ENCODE peak calls at places on chromosomes 1 and 21, in ten cellular contexts. One of them, this sample, is unnamed. For H3K27me3, the result is how much of the 10 kb centered on the place peaks cover.

GRCh38 chr1:38000233-38000528 is 5.1 kb downstream of the FHL3 start:
- ATAC-seq in IMR-90: no peak
- ATAC-seq in right lobe of liver: no peak
- ATAC-seq in HepG2: peak
- ATAC-seq in heart left ventricle: no peak
- ATAC-seq in GM12878: no peak
- ATAC-seq in HCT116: peak
- ATAC-seq in upper lobe of left lung: no peak
- ATAC-seq in K562: no peak
- ATAC-seq in gastrocnemius medialis: no peak
- ATAC-seq in this sample: no peak

GRCh38 chr21:42291003-42291750 is 24.0 kb downstream of the TFF3 start:
- ATAC-seq in HCT116: no peak
- ATAC-seq in GM12878: no peak
- ATAC-seq in gastrocnemius medialis: no peak
- ATAC-seq in upper lobe of left lung: peak
- ATAC-seq in right lobe of liver: no peak
- ATAC-seq in heart left ventricle: no peak
- ATAC-seq in HepG2: no peak
- ATAC-seq in K562: peak
- ATAC-seq in IMR-90: no peak
- ATAC-seq in this sample: no peak

GRCh38 chr21:45086342-45086958 is 12.1 kb downstream of the ADARB1 start:
- ATAC-seq in GM12878: no peak
- ATAC-seq in IMR-90: no peak
- ATAC-seq in upper lobe of left lung: no peak
- ATAC-seq in K562: no peak
- ATAC-seq in right lobe of liver: no peak
- ATAC-seq in HCT116: no peak
- ATAC-seq in gastrocnemius medialis: no peak
- ATAC-seq in HepG2: no peak
- ATAC-seq in heart left ventricle: no peak
- ATAC-seq in this sample: no peak

GRCh38 chr1:37723390-37724078 is 31.2 kb downstream of the CDCA8 start:
- ATAC-seq in GM12878: no peak
- ATAC-seq in gastrocnemius medialis: no peak
- ATAC-seq in IMR-90: no peak
- ATAC-seq in upper lobe of left lung: no peak
- ATAC-seq in heart left ventricle: peak
- ATAC-seq in HepG2: peak
- ATAC-seq in HCT116: no peak
- ATAC-seq in K562: peak
- ATAC-seq in right lobe of liver: no peak
- ATAC-seq in this sample: no peak

GRCh38 chr21:21463456-21463855 is 465.2 kb downstream of the NCAM2 start:
- ATAC-seq in gastrocnemius medialis: no peak
- ATAC-seq in HepG2: no peak
- ATAC-seq in IMR-90: no peak
- ATAC-seq in K562: no peak
- ATAC-seq in upper lobe of left lung: no peak
- ATAC-seq in heart left ventricle: no peak
- ATAC-seq in right lobe of liver: no peak
- ATAC-seq in HCT116: no peak
- ATAC-seq in GM12878: no peak
- ATAC-seq in this sample: no peak

GRCh38 chr1:202234331-202235002 is 40.9 kb downstream of the LGR6 start:
- ATAC-seq in HepG2: no peak
- ATAC-seq in heart left ventricle: no peak
- ATAC-seq in HCT116: no peak
- ATAC-seq in GM12878: no peak
- ATAC-seq in gastrocnemius medialis: no peak
- ATAC-seq in IMR-90: no peak
- ATAC-seq in right lobe of liver: no peak
- ATAC-seq in K562: no peak
- ATAC-seq in upper lobe of left lung: no peak
- ATAC-seq in this sample: no peak

GRCh38 chr1:153728305-153729066 is 636 bp downstream of the INTS3 start:
- ATAC-seq in HepG2: peak
- ATAC-seq in gastrocnemius medialis: peak
- ATAC-seq in upper lobe of left lung: peak
- ATAC-seq in K562: peak
- ATAC-seq in GM12878: peak
- ATAC-seq in right lobe of liver: peak
- ATAC-seq in HCT116: no peak
- ATAC-seq in heart left ventricle: peak
- ATAC-seq in IMR-90: peak
- ATAC-seq in this sample: peak

GRCh38 chr1:184068354-184068753 is 16.8 kb downstream of the TSEN15 start:
- ATAC-seq in HCT116: no peak
- ATAC-seq in upper lobe of left lung: no peak
- ATAC-seq in GM12878: no peak
- ATAC-seq in IMR-90: no peak
- ATAC-seq in right lobe of liver: no peak
- ATAC-seq in heart left ventricle: no peak
- ATAC-seq in gastrocnemius medialis: no peak
- ATAC-seq in K562: no peak
- ATAC-seq in HepG2: no peak
- ATAC-seq in this sample: no peak

GRCh38 chr1:19400189-19400588 is 85.2 kb downstream of the CAPZB start:
- ATAC-seq in IMR-90: no peak
- ATAC-seq in upper lobe of left lung: no peak
- ATAC-seq in gastrocnemius medialis: no peak
- ATAC-seq in HepG2: no peak
- ATAC-seq in GM12878: no peak
- ATAC-seq in HCT116: no peak
- ATAC-seq in K562: no peak
- ATAC-seq in right lobe of liver: no peak
- ATAC-seq in heart left ventricle: peak
- ATAC-seq in this sample: peak

GRCh38 chr1:19396280-19396679 is 84.2 kb downstream of the SLC66A1 start:
- ATAC-seq in upper lobe of left lung: no peak
- ATAC-seq in HepG2: no peak
- ATAC-seq in gastrocnemius medialis: no peak
- ATAC-seq in GM12878: no peak
- ATAC-seq in K562: no peak
- ATAC-seq in heart left ventricle: no peak
- ATAC-seq in HCT116: no peak
- ATAC-seq in right lobe of liver: no peak
- ATAC-seq in IMR-90: no peak
- ATAC-seq in this sample: no peak

GRCh38 chr1:19395678-19396192 is 83.6 kb downstream of the SLC66A1 start:
- ATAC-seq in HepG2: no peak
- ATAC-seq in gastrocnemius medialis: no peak
- ATAC-seq in IMR-90: peak
- ATAC-seq in GM12878: no peak
- ATAC-seq in HCT116: peak
- ATAC-seq in upper lobe of left lung: no peak
- ATAC-seq in right lobe of liver: no peak
- ATAC-seq in heart left ventricle: no peak
- ATAC-seq in K562: no peak
- ATAC-seq in this sample: no peak

GRCh38 chr1:19397217-19397945 is 85.3 kb downstream of the SLC66A1 start:
- ATAC-seq in heart left ventricle: no peak
- ATAC-seq in right lobe of liver: no peak
- ATAC-seq in K562: no peak
- ATAC-seq in upper lobe of left lung: no peak
- ATAC-seq in IMR-90: no peak
- ATAC-seq in gastrocnemius medialis: no peak
- ATAC-seq in GM12878: no peak
- ATAC-seq in HCT116: no peak
- ATAC-seq in HepG2: no peak
- ATAC-seq in this sample: no peak

GRCh38 chr1:19398309-19398760 is 86.2 kb downstream of the SLC66A1 start:
- ATAC-seq in HCT116: peak
- ATAC-seq in right lobe of liver: peak
- ATAC-seq in IMR-90: peak
- ATAC-seq in upper lobe of left lung: peak
- ATAC-seq in GM12878: no peak
- ATAC-seq in heart left ventricle: no peak
- ATAC-seq in HepG2: no peak
- ATAC-seq in K562: no peak
- ATAC-seq in gastrocnemius medialis: no peak
- ATAC-seq in this sample: no peak
- TF ChIP-seq CTCF in HCT116: peak
- TF ChIP-seq CTCF in right lobe of liver: no peak
- TF ChIP-seq CTCF in IMR-90: peak
- TF ChIP-seq CTCF in upper lobe of left lung: no peak
- TF ChIP-seq CTCF in GM12878: no peak
- TF ChIP-seq CTCF in heart left ventricle: no peak
- TF ChIP-seq CTCF in HepG2: no peak
- TF ChIP-seq CTCF in K562: no peak
- TF ChIP-seq CTCF in gastrocnemius medialis: no peak
- TF ChIP-seq CTCF in this sample: peak

GRCh38 chr1:8817413-8818324 is at the start of gene RERE:
- ATAC-seq in K562: peak
- ATAC-seq in HepG2: peak
- ATAC-seq in IMR-90: peak
- ATAC-seq in right lobe of liver: peak
- ATAC-seq in upper lobe of left lung: peak
- ATAC-seq in gastrocnemius medialis: peak
- ATAC-seq in heart left ventricle: peak
- ATAC-seq in HCT116: peak
- ATAC-seq in GM12878: peak
- ATAC-seq in this sample: peak
- TF ChIP-seq POLR2A in K562: peak
- TF ChIP-seq POLR2A in HepG2: peak
- TF ChIP-seq POLR2A in IMR-90: peak
- TF ChIP-seq POLR2A in right lobe of liver: peak
- TF ChIP-seq POLR2A in upper lobe of left lung: peak
- TF ChIP-seq POLR2A in gastrocnemius medialis: peak
- TF ChIP-seq POLR2A in heart left ventricle: no peak
- TF ChIP-seq POLR2A in HCT116: peak
- TF ChIP-seq POLR2A in GM12878: peak
- TF ChIP-seq POLR2A in this sample: peak

GRCh38 chr1:42420911-42421585 is 34.8 kb downstream of the ZMYND12 start:
- ATAC-seq in gastrocnemius medialis: no peak
- ATAC-seq in HCT116: no peak
- ATAC-seq in right lobe of liver: no peak
- ATAC-seq in GM12878: no peak
- ATAC-seq in heart left ventricle: peak
- ATAC-seq in IMR-90: peak
- ATAC-seq in HepG2: no peak
- ATAC-seq in upper lobe of left lung: peak
- ATAC-seq in K562: no peak
- ATAC-seq in this sample: peak

GRCh38 chr1:42418516-42418915 is 37.3 kb downstream of the ZMYND12 start:
- ATAC-seq in right lobe of liver: no peak
- ATAC-seq in GM12878: no peak
- ATAC-seq in HCT116: no peak
- ATAC-seq in K562: no peak
- ATAC-seq in HepG2: no peak
- ATAC-seq in upper lobe of left lung: no peak
- ATAC-seq in gastrocnemius medialis: no peak
- ATAC-seq in heart left ventricle: no peak
- ATAC-seq in IMR-90: no peak
- ATAC-seq in this sample: no peak

GRCh38 chr1:42422672-42423236 is 33.1 kb downstream of the ZMYND12 start:
- ATAC-seq in heart left ventricle: no peak
- ATAC-seq in IMR-90: no peak
- ATAC-seq in K562: no peak
- ATAC-seq in HCT116: no peak
- ATAC-seq in right lobe of liver: no peak
- ATAC-seq in upper lobe of left lung: no peak
- ATAC-seq in HepG2: no peak
- ATAC-seq in GM12878: no peak
- ATAC-seq in gastrocnemius medialis: no peak
- ATAC-seq in this sample: no peak

GRCh38 chr1:42419449-42419848 is 36.4 kb downstream of the ZMYND12 start:
- ATAC-seq in right lobe of liver: no peak
- ATAC-seq in HepG2: no peak
- ATAC-seq in heart left ventricle: peak
- ATAC-seq in upper lobe of left lung: peak
- ATAC-seq in gastrocnemius medialis: no peak
- ATAC-seq in HCT116: no peak
- ATAC-seq in IMR-90: no peak
- ATAC-seq in GM12878: no peak
- ATAC-seq in K562: no peak
- ATAC-seq in this sample: peak

DNA sequence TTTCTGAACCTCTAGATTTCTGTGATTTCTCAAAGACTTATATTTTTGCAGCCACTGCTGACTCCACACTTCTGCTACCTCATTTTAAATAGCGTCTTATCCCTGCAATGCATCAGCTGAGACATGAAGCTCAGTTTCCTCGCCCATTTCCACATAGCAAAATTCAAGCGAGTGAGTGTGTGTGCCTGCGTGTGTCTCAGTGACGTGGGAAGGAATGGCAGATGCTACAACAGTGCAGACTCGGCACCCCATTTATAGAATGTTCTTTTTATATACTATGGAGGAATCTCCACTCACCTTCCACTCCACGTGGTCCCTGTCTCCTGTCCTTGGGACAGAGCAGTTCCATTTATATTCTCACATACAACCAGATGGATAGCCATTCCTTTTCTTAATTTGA is 35.7 kb downstream of the ZMYND12 start:
- ATAC-seq in K562: no peak
- ATAC-seq in heart left ventricle: peak
- ATAC-seq in right lobe of liver: no peak
- ATAC-seq in gastrocnemius medialis: no peak
- ATAC-seq in GM12878: no peak
- ATAC-seq in IMR-90: no peak
- ATAC-seq in HCT116: no peak
- ATAC-seq in upper lobe of left lung: no peak
- ATAC-seq in HepG2: no peak
- ATAC-seq in this sample: peak
- H3K27me3 ChIP-seq in K562: under half
- H3K27me3 ChIP-seq in heart left ventricle: under half
- H3K27me3 ChIP-seq in right lobe of liver: under half
- H3K27me3 ChIP-seq in gastrocnemius medialis: under half
- H3K27me3 ChIP-seq in GM12878: under half
- H3K27me3 ChIP-seq in IMR-90: under half
- H3K27me3 ChIP-seq in HCT116: under half
- H3K27me3 ChIP-seq in upper lobe of left lung: under half
- H3K27me3 ChIP-seq in HepG2: under half
- H3K27me3 ChIP-seq in this sample: under half

GRCh38 chr1:185162491-185162890 is 5.5 kb downstream of the SWT1 start:
- ATAC-seq in upper lobe of left lung: no peak
- ATAC-seq in GM12878: no peak
- ATAC-seq in right lobe of liver: no peak
- ATAC-seq in gastrocnemius medialis: no peak
- ATAC-seq in K562: no peak
- ATAC-seq in heart left ventricle: no peak
- ATAC-seq in HepG2: no peak
- ATAC-seq in IMR-90: no peak
- ATAC-seq in HCT116: no peak
- ATAC-seq in this sample: no peak
- TF ChIP-seq CTCF in upper lobe of left lung: no peak
- TF ChIP-seq CTCF in GM12878: no peak
- TF ChIP-seq CTCF in right lobe of liver: no peak
- TF ChIP-seq CTCF in gastrocnemius medialis: no peak
- TF ChIP-seq CTCF in K562: no peak
- TF ChIP-seq CTCF in heart left ventricle: no peak
- TF ChIP-seq CTCF in HepG2: no peak
- TF ChIP-seq CTCF in IMR-90: no peak
- TF ChIP-seq CTCF in HCT116: no peak
- TF ChIP-seq CTCF in this sample: no peak

GRCh38 chr1:239633432-239633831 is 247.1 kb downstream of the CHRM3 start:
- ATAC-seq in GM12878: no peak
- ATAC-seq in HCT116: no peak
- ATAC-seq in right lobe of liver: no peak
- ATAC-seq in IMR-90: no peak
- ATAC-seq in heart left ventricle: no peak
- ATAC-seq in HepG2: no peak
- ATAC-seq in upper lobe of left lung: no peak
- ATAC-seq in gastrocnemius medialis: no peak
- ATAC-seq in K562: no peak
- ATAC-seq in this sample: no peak
- TF ChIP-seq POLR2A in GM12878: no peak
- TF ChIP-seq POLR2A in HCT116: no peak
- TF ChIP-seq POLR2A in right lobe of liver: no peak
- TF ChIP-seq POLR2A in IMR-90: no peak
- TF ChIP-seq POLR2A in heart left ventricle: no peak
- TF ChIP-seq POLR2A in HepG2: no peak
- TF ChIP-seq POLR2A in upper lobe of left lung: no peak
- TF ChIP-seq POLR2A in gastrocnemius medialis: no peak
- TF ChIP-seq POLR2A in K562: no peak
- TF ChIP-seq POLR2A in this sample: no peak

This sample was measured in gastroesophageal sphincter.